ENCODE peak calls at places on chromosomes 12 and 14, in four cellular contexts. T, X, E and N are unnamed samples.

GRCh38 chr14:22084393-22085281 is 411.0 kb upstream of the OR4E1 start:
- DNase-seq in X (no peak), T (no peak), E (no peak), N (no peak)

GRCh38 chr12:90945070-90945649 is 9.8 kb downstream of the CCER1 start:
- DNase-seq in X (no peak), E (no peak), T (no peak), N (peak)

GRCh38 chr14:36767603-36768281 is 106.1 kb downstream of the PAX9 start:
- DNase-seq in E (no peak), X (no peak), T (no peak), N (no peak)

GRCh38 chr14:93035585-93035916 is 80.2 kb downstream of the ITPK1 start:
- DNase-seq in E (no peak), T (no peak), X (no peak), N (no peak)

GRCh38 chr14:77041837-77042557 is 13.5 kb upstream of the IRF2BPL start:
- DNase-seq in T (peak), X (peak), E (no peak), N (no peak)

GRCh38 chr14:63308723-63309317 is 9.9 kb downstream of the GPHB5 start:
- DNase-seq in E (no peak), X (no peak), T (no peak), N (peak)

GRCh38 chr14:101903111-101903561 is 61.2 kb upstream of the DYNC1H1 start:
- DNase-seq in E (no peak), X (no peak), T (no peak), N (no peak)

GRCh38 chr12:130925616-130926015 is 28.1 kb upstream of the ADGRD1 start:
- DNase-seq in X (no peak), E (no peak), T (no peak), N (no peak)

GRCh38 chr12:122023339-122024131 is 1.9 kb downstream of the BCL7A start:
- DNase-seq in T (peak), X (peak), E (no peak), N (no peak)

GRCh38 chr12:24728366-24728765 is 220.5 kb downstream of the BCAT1 start:
- DNase-seq in X (no peak), T (no peak), E (no peak), N (no peak)

GRCh38 chr12:95446511-95446910 is 27.4 kb upstream of the METAP2 start:
- DNase-seq in E (no peak), X (peak), T (peak), N (no peak)

GRCh38 chr12:27899151-27899661 is 73.3 kb downstream of the PTHLH start:
- DNase-seq in E (no peak), X (no peak), T (no peak), N (no peak)

GRCh38 chr14:76413962-76414665 is 38.2 kb downstream of the ESRRB start:
- DNase-seq in X (no peak), E (no peak), T (no peak), N (no peak)

GRCh38 chr12:76558684-76559276 is 791 bp downstream of the OSBPL8 start:
- DNase-seq in X (peak), T (peak), E (peak), N (peak)

GRCh38 chr14:67564236-67564635 is 31.1 kb downstream of the PLEKHH1 start:
- DNase-seq in T (no peak), E (no peak), X (no peak), N (no peak)

GRCh38 chr12:25438638-25439037 is 114.4 kb downstream of the LMNTD1 start:
- DNase-seq in E (no peak), T (no peak), X (no peak), N (no peak)

GRCh38 chr14:101001311-101002069 is 98.0 kb upstream of the RTL1 start:
- DNase-seq in T (no peak), X (no peak), E (no peak), N (no peak)

GRCh38 chr12:54759751-54760150 is 94.6 kb upstream of the MUCL1 start:
- DNase-seq in E (no peak), X (no peak), T (no peak), N (peak)

GRCh38 chr12:122235741-122236140 is 9.9 kb upstream of the DIABLO start:
- DNase-seq in T (no peak), E (no peak), X (no peak), N (no peak)

GRCh38 chr14:103879570-103880333 is 32.4 kb upstream of the PPP1R13B start:
- DNase-seq in T (peak), X (peak), E (no peak), N (no peak)

GRCh38 chr14:76958975-76959710 is 69.4 kb downstream of the IRF2BPL start:
- DNase-seq in T (no peak), E (no peak), X (no peak), N (no peak)

GRCh38 chr12:96510306-96510764 is 21.0 kb downstream of the CFAP54 start:
- DNase-seq in X (no peak), E (no peak), T (no peak), N (no peak)

GRCh38 chr12:106416273-106416672 is 58.7 kb downstream of the POLR3B start:
- DNase-seq in E (no peak), T (peak), X (no peak), N (no peak)

GRCh38 chr14:55610717-55611370 is 30.8 kb downstream of the KTN1 start:
- DNase-seq in T (no peak), X (no peak), E (no peak), N (no peak)

GRCh38 chr12:25806271-25806670 is 152.2 kb upstream of the RASSF8 start:
- DNase-seq in E (no peak), T (no peak), X (no peak), N (no peak)

GRCh38 chr12:131114942-131115584 is 161.4 kb downstream of the ADGRD1 start:
- DNase-seq in E (no peak), X (no peak), T (peak), N (no peak)

GRCh38 chr12:112974904-112975303 is 3.4 kb upstream of the OAS2 start:
- DNase-seq in T (no peak), X (no peak), E (no peak), N (no peak)

GRCh38 chr14:51283402-51283825 is 43.4 kb downstream of the TMX1 start:
- DNase-seq in X (no peak), T (no peak), E (no peak), N (peak)

GRCh38 chr14:105537580-105538474 is 11.4 kb downstream of the TMEM121 start:
- DNase-seq in E (peak), T (peak), X (peak), N (no peak)

GRCh38 chr12:72330291-72330690 is 58.1 kb downstream of the TRHDE start:
- DNase-seq in T (peak), E (no peak), X (no peak), N (peak)

GRCh38 chr14:58780595-58780994 is 142.8 kb downstream of the DACT1 start:
- DNase-seq in T (no peak), X (no peak), E (no peak), N (no peak)

DNA sequence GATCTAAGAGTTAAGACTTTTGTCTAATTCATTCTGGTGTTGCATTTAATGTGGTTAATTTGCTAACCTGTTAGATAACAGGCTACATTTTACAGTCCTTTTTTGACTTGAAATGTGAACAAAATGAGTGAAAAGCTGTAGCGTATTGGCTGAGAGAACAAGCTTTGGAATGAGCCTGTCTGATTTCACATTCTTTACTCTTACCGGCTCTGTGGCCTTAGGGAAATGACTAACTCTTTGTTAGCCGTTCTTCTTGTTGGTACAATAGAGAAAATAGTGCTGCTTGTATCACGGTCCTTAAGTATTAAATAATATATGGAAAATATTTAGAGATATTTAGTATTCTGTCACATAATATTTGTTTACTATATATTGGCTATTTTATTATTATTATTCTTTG is 1.9 kb downstream of the MNAT1 start:
- DNase-seq in T (no peak), E (no peak), X (no peak), N (no peak)
- H3K4me3 ChIP-seq in T (no peak), E (no peak), X (peak), N (no peak)

DNA sequence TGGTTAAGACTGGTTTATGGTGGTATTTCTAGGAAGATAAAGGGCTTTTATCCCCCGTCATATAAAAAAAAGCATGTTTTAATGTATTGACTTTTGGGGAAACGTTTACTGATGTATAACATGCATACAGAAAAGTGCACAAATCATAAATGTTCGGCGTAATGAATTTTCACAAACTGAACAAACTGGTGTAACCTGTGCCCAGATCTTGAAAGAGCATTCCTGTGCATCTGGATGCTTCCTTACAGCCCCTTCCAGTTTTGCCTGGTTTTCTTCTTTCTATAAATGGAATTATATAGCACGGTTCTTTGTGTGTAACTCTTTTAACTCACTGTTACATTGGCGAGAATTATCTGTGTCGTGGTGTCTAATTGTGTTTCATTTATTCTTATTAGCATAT is 693.8 kb upstream of the TBX3 start:
- DNase-seq in X (no peak), E (no peak), T (no peak), N (no peak)
- H3K4me3 ChIP-seq in X (no peak), E (no peak), T (no peak), N (no peak)

GRCh38 chr12:129607293-129607692 is 296.5 kb downstream of the TMEM132D start:
- DNase-seq in E (no peak), T (no peak), X (no peak), N (no peak)
- H3K4me3 ChIP-seq in E (no peak), T (no peak), X (no peak), N (no peak)

DNA sequence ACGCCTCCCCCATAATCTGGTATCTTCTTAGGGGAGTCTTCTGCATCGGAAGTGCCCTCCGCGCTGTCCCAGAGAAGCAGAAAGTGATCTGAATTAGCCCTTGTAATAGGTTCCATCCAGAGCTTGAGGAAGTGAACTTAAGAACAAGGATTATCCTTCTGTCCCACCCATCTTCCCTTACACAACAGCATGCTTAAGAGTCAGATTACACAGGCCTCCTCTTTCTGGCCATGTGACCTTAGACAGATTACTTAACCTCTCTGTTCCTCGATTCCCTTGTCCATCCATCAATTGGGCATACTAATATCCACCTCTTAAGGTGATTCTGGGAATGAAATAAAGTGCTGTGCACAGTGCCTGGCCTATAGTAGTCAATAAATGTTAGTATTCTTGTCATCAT is 11.4 kb downstream of the CABP1 start:
- DNase-seq in E (no peak), X (no peak), T (no peak), N (no peak)
- H3K4me3 ChIP-seq in E (no peak), X (no peak), T (no peak), N (no peak)